ENCODE peak calls at places on chromosomes 7 and 10, in seven cellular contexts. W, D, U, A, Y, S and X are unnamed samples.
A peak's percentile ranks its signal among the peaks of the same experiment; 100 is the strongest.

GRCh38 chr7:79245623-79246249 is 207.7 kb downstream of the MAGI2 start:
- DNase-seq in W (no peak), D (no peak), U (no peak), A (peak; percentile 8), Y (no peak), S (no peak), X (no peak)

GRCh38 chr10:67539312-67539711 is 156.7 kb downstream of the CTNNA3 start:
- DNase-seq in W (no peak), D (no peak), U (no peak), A (peak; percentile 4), Y (no peak), S (no peak), X (no peak)

GRCh38 chr7:135666156-135666555 is 3.8 kb downstream of the STMP1 start:
- DNase-seq in W (no peak), D (no peak), U (no peak), A (no peak), Y (no peak), S (no peak), X (peak; percentile 30)

GRCh38 chr7:18037609-18038008 is 10.0 kb upstream of the PRPS1L1 start:
- DNase-seq in W (no peak), D (no peak), U (no peak), A (no peak), Y (no peak), S (peak; percentile 30), X (no peak)

GRCh38 chr7:94908204-94909022 is 1.0 kb downstream of the PPP1R9A start:
- DNase-seq in W (no peak), D (peak; percentile 33), U (no peak), A (peak; percentile 20), Y (peak; percentile 26), S (peak; percentile 72), X (peak; percentile 7)

GRCh38 chr10:114603943-114604342 is 54.1 kb downstream of the ABLIM1 start:
- DNase-seq in W (no peak), D (no peak), U (no peak), A (peak; percentile 4), Y (no peak), S (no peak), X (no peak)

GRCh38 chr7:18583305-18583704 is 87.8 kb downstream of the HDAC9 start:
- DNase-seq in W (no peak), D (no peak), U (no peak), A (peak; percentile 61), Y (no peak), S (no peak), X (peak; percentile 18)

GRCh38 chr10:129707406-129708388 is 240.7 kb downstream of the MGMT start:
- DNase-seq in W (no peak), D (no peak), U (no peak), A (peak; percentile 65), Y (peak; percentile 34), S (no peak), X (peak; percentile 63)

GRCh38 chr7:28645866-28646265 is 233.5 kb downstream of the CREB5 start:
- DNase-seq in W (no peak), D (no peak), U (no peak), A (no peak), Y (no peak), S (no peak), X (no peak)

GRCh38 chr10:99537381-99538286 is 4.9 kb downstream of the NKX2-3 start:
- DNase-seq in W (no peak), D (no peak), U (no peak), A (no peak), Y (no peak), S (no peak), X (no peak)

GRCh38 chr7:18459439-18459838 is 36.1 kb upstream of the HDAC9 start:
- DNase-seq in W (no peak), D (no peak), U (no peak), A (no peak), Y (no peak), S (no peak), X (no peak)

GRCh38 chr10:10878944-10879343 is 138.7 kb upstream of the CELF2 start:
- DNase-seq in W (no peak), D (no peak), U (no peak), A (no peak), Y (no peak), S (no peak), X (no peak)

GRCh38 chr7:32958046-32959025 is 1.1 kb downstream of the FKBP9 start:
- DNase-seq in W (no peak), D (peak; percentile 41), U (no peak), A (peak; percentile 60), Y (peak; percentile 55), S (peak; percentile 33), X (peak; percentile 80)

GRCh38 chr10:11213156-11213555 is 195.5 kb downstream of the CELF2 start:
- DNase-seq in W (no peak), D (no peak), U (no peak), A (no peak), Y (no peak), S (no peak), X (no peak)

GRCh38 chr10:24305551-24306506 is 96.9 kb downstream of the KIAA1217 start:
- DNase-seq in W (no peak), D (no peak), U (no peak), A (peak; percentile 84), Y (no peak), S (no peak), X (peak; percentile 51)

GRCh38 chr7:55274156-55274555 is 91.0 kb upstream of the LANCL2 start:
- DNase-seq in W (no peak), D (no peak), U (no peak), A (no peak), Y (no peak), S (no peak), X (no peak)

GRCh38 chr7:98240961-98241673 is 10.9 kb downstream of the TECPR1 start:
- DNase-seq in W (no peak), D (peak; percentile 60), U (no peak), A (peak; percentile 70), Y (no peak), S (peak; percentile 69), X (peak; percentile 40)

GRCh38 chr7:94324380-94325120 is 70.1 kb upstream of the COL1A2 start:
- DNase-seq in W (no peak), D (no peak), U (no peak), A (no peak), Y (no peak), S (no peak), X (peak; percentile 73)

GRCh38 chr7:137508437-137509175 is 165.1 kb upstream of the PTN start:
- DNase-seq in W (no peak), D (no peak), U (peak; percentile 74), A (peak; percentile 85), Y (no peak), S (no peak), X (peak; percentile 70)

GRCh38 chr7:151460474-151460855 is 20.5 kb upstream of the CRYGN start:
- DNase-seq in W (no peak), D (no peak), U (no peak), A (no peak), Y (peak; percentile 48), S (peak; percentile 51), X (no peak)

GRCh38 chr7:43479042-43479441 is 103.9 kb upstream of the STK17A start:
- DNase-seq in W (no peak), D (no peak), U (no peak), A (no peak), Y (no peak), S (no peak), X (no peak)

DNA sequence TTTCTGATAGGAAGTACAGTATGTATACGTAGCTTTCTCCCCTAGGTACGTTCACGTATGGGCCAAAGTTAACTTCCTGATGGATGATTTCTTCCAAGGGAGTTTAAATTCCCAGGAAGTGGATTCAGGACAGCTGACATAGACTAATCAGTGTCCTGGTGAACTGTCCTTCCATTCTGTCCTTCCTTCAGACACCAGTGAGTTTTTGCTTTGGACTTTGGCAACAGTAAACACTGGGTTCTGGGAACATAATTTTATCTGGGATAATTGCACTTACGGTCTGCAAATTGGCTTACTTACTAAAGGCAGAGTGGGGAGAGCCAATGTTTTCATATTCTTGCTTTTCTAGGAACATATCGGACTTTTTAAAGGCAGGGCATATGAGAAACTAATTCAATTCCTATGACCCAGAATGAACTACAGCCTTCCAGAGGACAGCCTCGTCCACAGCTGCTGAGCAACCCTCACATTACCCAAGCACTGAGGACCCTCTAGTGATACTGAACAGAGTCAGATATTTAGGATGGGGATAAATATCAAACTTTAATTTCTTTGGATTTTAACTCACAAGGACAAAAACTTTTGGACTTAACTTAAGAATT is 97.9 kb downstream of the RAB18 start:
- DNase-seq in W (no peak), D (no peak), U (no peak), A (no peak), Y (no peak), S (no peak), X (no peak)
- TF ChIP-seq CTCF in W (no peak), D (no peak), U (no peak), A (no peak), Y (no peak), S (no peak), X (no peak)

GRCh38 chr7:133723044-133723443 is 404.1 kb upstream of the LRGUK start:
- DNase-seq in W (no peak), D (no peak), U (no peak), A (no peak), Y (no peak), S (no peak), X (no peak)
- TF ChIP-seq CTCF in W (no peak), D (no peak), U (no peak), A (no peak), Y (no peak), S (no peak), X (no peak)

DNA sequence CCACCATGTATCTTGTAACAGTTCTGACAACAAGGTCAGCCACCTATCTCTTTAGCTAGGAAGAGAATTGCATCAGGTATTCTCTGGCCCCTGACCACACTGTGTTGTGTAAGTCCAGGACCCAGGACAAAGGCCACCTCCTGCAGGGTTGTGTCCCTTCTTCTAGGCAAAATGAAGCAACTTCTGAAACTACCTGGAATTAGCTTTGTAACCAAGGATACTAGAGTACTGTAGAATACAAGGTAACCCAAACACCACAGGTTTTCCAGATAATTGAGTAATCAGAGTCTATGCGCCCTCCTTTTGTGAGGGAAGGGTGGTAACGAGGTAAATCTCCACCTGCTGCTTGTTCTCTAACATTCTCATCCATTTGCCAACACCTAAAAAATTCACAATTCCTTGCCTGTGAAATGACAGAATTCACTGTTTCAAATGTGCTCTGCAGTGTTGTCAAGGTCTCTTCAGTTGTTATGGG is 51.7 kb downstream of the SGMS1 start:
- DNase-seq in W (no peak), D (no peak), U (no peak), A (no peak), Y (no peak), S (no peak), X (no peak)
- TF ChIP-seq CTCF in W (no peak), D (no peak), U (no peak), A (no peak), Y (no peak), S (no peak), X (no peak)

GRCh38 chr10:97533888-97534287 is 35.2 kb downstream of the UBTD1 start:
- DNase-seq in W (no peak), D (no peak), U (no peak), A (no peak), Y (no peak), S (no peak), X (no peak)

GRCh38 chr10:97534746-97535367 is 36.1 kb downstream of the UBTD1 start:
- DNase-seq in W (no peak), D (peak; percentile 46), U (no peak), A (peak; percentile 52), Y (no peak), S (no peak), X (peak; percentile 38)

GRCh38 chr10:97529685-97530465 is 31.2 kb downstream of the UBTD1 start:
- DNase-seq in W (no peak), D (no peak), U (no peak), A (no peak), Y (no peak), S (no peak), X (no peak)

GRCh38 chr10:97531401-97531985 is 32.8 kb downstream of the UBTD1 start:
- DNase-seq in W (no peak), D (no peak), U (no peak), A (peak; percentile 51), Y (no peak), S (no peak), X (peak; percentile 61)

GRCh38 chr10:97532935-97533671 is 34.4 kb downstream of the UBTD1 start:
- DNase-seq in W (no peak), D (no peak), U (no peak), A (peak; percentile 65), Y (no peak), S (no peak), X (peak; percentile 57)
- TF ChIP-seq CTCF in W (no peak), D (no peak), U (no peak), A (no peak), Y (no peak), S (no peak), X (no peak)